ENCODE peak calls at places on chromosomes 2 and 18, in five cellular contexts. Z is GM03348, T is Daoy, J is NCI-H345, H is C1 segment of cervical spinal cord. G is an unnamed sample.

GRCh38 chr2:167057461-167057860 is 169.2 kb downstream of the XIRP2 start:
- DNase-seq in Z (no peak), T (no peak), H (no peak), J (no peak), G (no peak)

GRCh38 chr18:3037423-3037915 is 24.5 kb upstream of the LPIN2 start:
- DNase-seq in T (peak; percentile 23), Z (peak; percentile 68), J (peak; percentile 31), H (no peak), G (peak; percentile 36)

GRCh38 chr2:152098033-152098797 is 629 bp downstream of the CACNB4 start:
- DNase-seq in T (peak; percentile 21), H (no peak), J (no peak), Z (peak; percentile 63), G (no peak)

GRCh38 chr2:170147576-170147975 is 30.4 kb upstream of the MYO3B start:
- DNase-seq in J (no peak), H (no peak), Z (no peak), T (no peak), G (no peak)

GRCh38 chr2:151860613-151861146 is 32.5 kb upstream of the ARL5A start:
- DNase-seq in Z (no peak), J (no peak), T (no peak), H (no peak), G (peak; percentile 4)

GRCh38 chr2:70675862-70676261 is 92.1 kb downstream of the ADD2 start:
- DNase-seq in J (no peak), H (no peak), T (no peak), Z (no peak), G (no peak)

GRCh38 chr18:70450658-70451253 is 161.9 kb downstream of the SOCS6 start:
- DNase-seq in H (no peak), Z (peak; percentile 40), J (no peak), T (no peak), G (no peak)

GRCh38 chr2:72148975-72149555 is 1.4 kb upstream of the CYP26B1 start:
- DNase-seq in T (peak; percentile 58), J (peak; percentile 55), Z (peak; percentile 85), H (peak; percentile 36), G (no peak)

GRCh38 chr2:400988-401679 is 113.2 kb upstream of the ALKAL2 start:
- DNase-seq in J (peak; percentile 39), Z (no peak), T (peak; percentile 44), H (no peak), G (no peak)

GRCh38 chr2:170711774-170712652 is 3.1 kb upstream of the SP5 start:
- DNase-seq in Z (no peak), T (no peak), H (no peak), J (peak; percentile 64), G (no peak)

G was measured in GM04504.